ENCODE peak calls at places on chromosomes 5 and 9, in four cellular contexts. V, K, E and R are unnamed samples.

GRCh38 chr5:94847019-94847418 is 228.6 kb downstream of the SLF1 start:
- DNase-seq in V (no peak), K (no peak), E (no peak), R (no peak)

GRCh38 chr9:116859763-116860162 is 172.7 kb downstream of the TRIM32 start:
- DNase-seq in V (no peak), K (peak), E (no peak), R (no peak)

GRCh38 chr9:84990416-84990815 is 320.9 kb downstream of the NTRK2 start:
- DNase-seq in V (no peak), K (peak), E (no peak), R (no peak)

GRCh38 chr9:7597716-7598115 is 201.9 kb downstream of the DMAC1 start:
- DNase-seq in V (no peak), K (no peak), E (no peak), R (no peak)

GRCh38 chr9:88870627-88871026 is 120.6 kb upstream of the S1PR3 start:
- DNase-seq in V (no peak), K (no peak), E (no peak), R (no peak)

GRCh38 chr9:35726876-35727438 is 5.0 kb downstream of the TLN1 start:
- DNase-seq in V (peak), K (peak), E (peak), R (peak)

GRCh38 chr9:89714316-89714715 is 109.5 kb downstream of the GADD45G start:
- DNase-seq in V (no peak), K (peak), E (no peak), R (no peak)

GRCh38 chr5:54774281-54775171 is 210.9 kb downstream of the ESM1 start:
- DNase-seq in V (no peak), K (no peak), E (peak), R (peak)

GRCh38 chr5:884345-885126 is 8.1 kb downstream of the BRD9 start:
- DNase-seq in V (no peak), K (no peak), E (no peak), R (no peak)

GRCh38 chr5:132439521-132440206 is 50.9 kb downstream of the IRF1 start:
- DNase-seq in V (peak), K (peak), E (peak), R (peak)

GRCh38 chr9:137233143-137233980 is 2.7 kb downstream of the SLC34A3 start:
- DNase-seq in V (no peak), K (no peak), E (no peak), R (no peak)

GRCh38 chr5:17315710-17316221 is 98.3 kb downstream of the BASP1 start:
- DNase-seq in V (no peak), K (peak), E (peak), R (peak)

GRCh38 chr9:128276008-128276573 is at the start of gene SWI5:
- DNase-seq in V (peak), K (peak), E (peak), R (peak)

GRCh38 chr5:88732181-88732633 is 150.8 kb downstream of the MEF2C start:
- DNase-seq in V (peak), K (no peak), E (peak), R (peak)

GRCh38 chr9:94908041-94908563 is 181.6 kb downstream of the AOPEP start:
- DNase-seq in V (no peak), K (no peak), E (no peak), R (peak)

GRCh38 chr9:131645078-131645776 is 94.6 kb downstream of the RAPGEF1 start:
- DNase-seq in V (peak), K (no peak), E (no peak), R (no peak)

GRCh38 chr5:4386152-4386551 is 754.0 kb upstream of the ADAMTS16 start:
- DNase-seq in V (no peak), K (peak), E (no peak), R (no peak)

GRCh38 chr5:130110333-130110732 is 206.1 kb downstream of the CHSY3 start:
- DNase-seq in V (no peak), K (peak), E (peak), R (peak)

GRCh38 chr9:79131876-79132377 is 439.8 kb upstream of the TLE4 start:
- DNase-seq in V (no peak), K (no peak), E (no peak), R (no peak)

GRCh38 chr9:125484632-125485282 is 222.3 kb downstream of the MAPKAP1 start:
- DNase-seq in V (no peak), K (peak), E (peak), R (peak)

GRCh38 chr5:28725001-28725400 is 1686.6 kb upstream of the CDH9 start:
- DNase-seq in V (no peak), K (no peak), E (no peak), R (no peak)

GRCh38 chr9:94061864-94062263 is 22.4 kb upstream of the PTPDC1 start:
- DNase-seq in V (no peak), K (no peak), E (no peak), R (no peak)

GRCh38 chr9:26706223-26706622 is 186.4 kb downstream of the CAAP1 start:
- DNase-seq in V (no peak), K (peak), E (no peak), R (no peak)

GRCh38 chr5:150605546-150605945 is 34.9 kb upstream of the SYNPO start:
- DNase-seq in V (no peak), K (no peak), E (no peak), R (no peak)

GRCh38 chr9:123473226-123473625 is 117.2 kb downstream of the CRB2 start:
- DNase-seq in V (no peak), K (no peak), E (no peak), R (no peak)

GRCh38 chr9:89986190-89986589 is 381.4 kb downstream of the GADD45G start:
- DNase-seq in V (no peak), K (no peak), E (no peak), R (no peak)

GRCh38 chr5:154755361-154756202 is at the start of gene LARP1:
- DNase-seq in V (peak), K (peak), E (peak), R (no peak)

GRCh38 chr9:24672336-24672735 is 126.6 kb upstream of the IZUMO3 start:
- DNase-seq in V (no peak), K (no peak), E (no peak), R (no peak)

GRCh38 chr5:142617416-142617815 is 68.5 kb downstream of the FGF1 start:
- DNase-seq in V (peak), K (no peak), E (no peak), R (no peak)

GRCh38 chr5:170491479-170491878 is 12.3 kb upstream of the KCNIP1 start:
- DNase-seq in V (no peak), K (peak), E (peak), R (peak)

GRCh38 chr5:112956606-112957005 is 20.0 kb upstream of the DCP2 start:
- DNase-seq in V (no peak), K (no peak), E (no peak), R (peak)

GRCh38 chr5:112958774-112959088 is 17.9 kb upstream of the DCP2 start:
- DNase-seq in V (no peak), K (no peak), E (no peak), R (no peak)

GRCh38 chr5:112960316-112960715 is 16.3 kb upstream of the DCP2 start:
- DNase-seq in V (no peak), K (no peak), E (no peak), R (no peak)

GRCh38 chr5:112957970-112958773 is 18.4 kb upstream of the DCP2 start:
- DNase-seq in V (peak), K (peak), E (peak), R (peak)

GRCh38 chr5:112957409-112957808 is 19.2 kb upstream of the DCP2 start:
- DNase-seq in V (no peak), K (no peak), E (no peak), R (no peak)
- H3K4me3 ChIP-seq in V (no peak), K (no peak), E (no peak), R (no peak)

GRCh38 chr5:69369369-69370121 is at the start of the genes AK6, RAD17 and TAF9:
- DNase-seq in V (peak), K (peak), E (peak), R (peak)

GRCh38 chr5:69364850-69365249 is 4.5 kb downstream of the AK6 start:
- DNase-seq in V (no peak), K (no peak), E (peak), R (no peak)

GRCh38 chr5:69368458-69369368 is 607 bp downstream of the AK6 start:
- DNase-seq in V (no peak), K (no peak), E (peak), R (peak)

GRCh38 chr5:69364414-69364813 is 4.9 kb downstream of the AK6 start:
- DNase-seq in V (peak), K (no peak), E (peak), R (peak)

GRCh38 chr5:69367697-69368279 is 1.5 kb downstream of the AK6 start:
- DNase-seq in V (peak), K (no peak), E (no peak), R (no peak)
- TF ChIP-seq CTCF in V (peak), K (no peak), E (no peak), R (no peak)

DNA sequence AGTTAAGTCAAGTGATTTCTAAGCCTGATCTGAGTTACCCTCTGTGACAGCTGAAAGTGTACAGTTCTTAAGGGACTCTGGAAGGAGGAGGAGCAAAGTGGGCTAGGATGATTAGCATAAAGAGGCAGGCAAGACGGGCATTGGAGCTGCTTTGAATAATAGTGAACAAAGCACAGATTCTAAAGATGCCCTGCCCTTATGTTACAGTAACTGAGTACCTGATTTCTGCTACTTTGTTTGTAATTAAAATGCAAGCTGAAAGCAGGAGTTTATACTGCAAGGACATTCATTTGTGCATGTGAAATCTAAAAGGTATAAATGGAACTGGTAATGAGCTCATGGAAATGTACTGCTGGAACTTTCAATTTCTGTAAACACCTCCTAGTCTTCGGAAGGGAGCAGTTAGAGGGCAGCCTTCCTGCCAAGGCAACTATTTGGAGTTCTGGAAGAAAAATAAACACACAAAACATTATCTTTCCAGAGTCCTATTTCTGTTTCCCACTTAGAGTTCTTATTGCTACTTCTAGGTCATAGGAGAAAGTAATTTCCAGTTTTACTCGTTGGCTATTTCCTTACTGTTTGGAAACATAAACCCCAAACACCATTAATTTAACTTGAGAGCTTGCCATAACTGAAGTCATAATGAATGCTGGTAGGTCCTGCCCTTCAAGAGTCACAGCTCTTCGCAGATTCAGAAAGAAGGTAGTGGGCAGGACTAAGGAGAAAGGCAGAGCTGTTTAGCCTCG is at the start of gene RANBP3L:
- DNase-seq in V (peak), K (peak), E (peak), R (peak)
- H3K4me3 ChIP-seq in V (no peak), K (peak), E (peak), R (peak)

DNA sequence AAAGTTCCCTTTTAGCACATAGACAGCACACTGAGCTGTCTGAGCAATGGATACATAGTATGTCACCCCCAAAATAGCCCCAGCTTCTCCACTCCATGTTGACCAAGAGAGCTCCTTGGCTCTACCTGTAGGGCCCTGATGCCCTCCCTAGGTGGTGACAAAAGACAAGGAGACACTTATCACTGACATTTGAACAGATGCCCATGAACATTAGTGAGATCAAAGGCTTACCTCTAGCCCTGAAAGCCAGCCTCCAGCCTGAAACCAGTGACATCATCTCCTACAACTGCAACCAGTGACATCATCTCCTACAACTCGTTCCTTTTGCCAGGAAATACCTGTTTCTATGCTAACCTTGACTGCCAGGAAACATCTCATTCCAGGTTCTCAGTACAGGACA is 122.7 kb downstream of the FSTL4 start:
- DNase-seq in V (peak), K (peak), E (no peak), R (no peak)
- TF ChIP-seq CTCF in V (peak), K (no peak), E (no peak), R (no peak)

DNA sequence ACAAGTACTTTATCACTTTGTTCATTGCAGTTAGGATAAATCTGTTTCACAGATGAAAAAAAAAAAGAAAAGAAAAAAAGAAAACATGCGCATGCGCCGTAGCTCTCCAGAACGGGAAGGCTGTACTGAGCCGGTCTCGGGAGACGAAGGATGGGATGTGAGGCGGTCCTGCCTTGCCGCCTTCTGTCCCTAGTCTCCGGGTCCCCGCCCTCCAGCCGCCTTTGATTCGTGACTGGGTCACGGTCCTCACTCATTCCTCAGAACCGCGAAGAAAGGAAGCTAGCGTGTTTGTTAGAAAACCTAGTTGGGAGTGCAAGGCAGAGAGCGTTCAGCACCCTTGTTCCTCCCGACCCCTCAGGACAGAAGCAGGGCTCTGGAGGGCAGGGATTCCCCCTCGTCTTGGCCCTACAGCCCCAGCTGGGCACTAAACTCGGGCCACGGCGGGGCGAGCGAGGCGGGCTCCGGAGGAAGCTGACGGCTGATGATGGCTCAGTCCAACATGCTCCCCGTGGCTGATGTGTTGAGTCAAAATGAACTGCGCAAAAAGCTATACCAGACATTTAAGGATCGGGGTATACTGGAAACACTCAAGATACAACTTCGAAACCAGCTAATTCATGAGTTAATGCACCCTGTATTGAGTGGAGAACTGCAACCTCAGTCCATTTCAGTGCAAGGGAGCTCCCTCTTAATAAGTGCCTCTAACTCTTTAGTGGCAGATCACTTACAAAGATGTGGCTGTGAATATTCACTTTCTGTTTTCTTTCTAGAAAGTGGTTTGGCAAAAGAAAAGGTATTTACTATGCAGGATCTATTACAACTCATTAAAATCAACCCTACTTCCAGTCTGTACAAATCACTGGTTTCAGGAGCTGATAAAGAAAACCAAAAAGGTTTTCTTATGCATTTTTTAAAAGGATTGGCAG is 40.0 kb downstream of the CPLANE1 start:
- DNase-seq in V (peak), K (no peak), E (peak), R (peak)
- H3K4me3 ChIP-seq in V (peak), K (no peak), E (peak), R (peak)